ENCODE peak calls at places on chromosomes 11 and 22, in seven cellular contexts. U is kidney epithelial cell, J is adipocyte, B is cardiac muscle cell, X is spleen, P is astrocyte of the spinal cord, E is IMR-90. K is an unnamed sample.

GRCh38 chr11:110858556-110858921 is 146.3 kb upstream of the ARHGAP20 start:
- DNase-seq in U (no peak), B (no peak), E (no peak), J (peak), P (peak), X (no peak), K (peak)

GRCh38 chr11:44574620-44575287 is 9.3 kb downstream of the CD82 start:
- DNase-seq in J (peak), P (peak), E (peak), B (no peak), U (peak), X (peak), K (no peak)

GRCh38 chr22:42848941-42849340 is 8.1 kb downstream of the ARFGAP3 start:
- DNase-seq in X (no peak), E (no peak), J (no peak), U (no peak), P (no peak), B (no peak), K (no peak)

GRCh38 chr11:36469063-36469462 is 41.0 kb downstream of the TRAF6 start:
- DNase-seq in B (no peak), U (no peak), E (no peak), J (peak), X (no peak), P (peak), K (no peak)

GRCh38 chr22:22787151-22787550 is 100.5 kb upstream of the IGLL5 start:
- DNase-seq in E (no peak), X (no peak), J (no peak), P (no peak), B (no peak), U (no peak), K (no peak)

GRCh38 chr22:38503021-38503420 is 3.1 kb downstream of the DDX17 start:
- DNase-seq in U (no peak), X (no peak), P (no peak), B (no peak), E (no peak), J (no peak), K (no peak)

GRCh38 chr11:88139865-88140264 is 35.4 kb downstream of the RAB38 start:
- DNase-seq in U (no peak), B (no peak), P (no peak), X (no peak), E (no peak), J (no peak), K (no peak)

GRCh38 chr11:94519478-94520084 is 7.3 kb downstream of the C11orf97 start:
- DNase-seq in U (no peak), B (peak), E (peak), P (peak), X (no peak), J (peak), K (no peak)

GRCh38 chr11:65180877-65181568 is 705 bp upstream of the CAPN1 start:
- DNase-seq in X (peak), B (peak), J (peak), P (peak), U (no peak), E (peak), K (peak)

GRCh38 chr11:100459791-100460190 is 227.3 kb upstream of the ARHGAP42 start:
- DNase-seq in E (no peak), U (no peak), X (no peak), B (no peak), J (no peak), P (no peak), K (no peak)

GRCh38 chr11:36464720-36465119 is 45.4 kb downstream of the TRAF6 start:
- DNase-seq in B (no peak), X (no peak), P (no peak), U (no peak), E (no peak), J (no peak), K (no peak)

GRCh38 chr22:37295213-37295886 is 13.0 kb downstream of the CYTH4 start:
- DNase-seq in E (no peak), X (no peak), B (no peak), P (no peak), U (no peak), J (no peak), K (peak)

DNA sequence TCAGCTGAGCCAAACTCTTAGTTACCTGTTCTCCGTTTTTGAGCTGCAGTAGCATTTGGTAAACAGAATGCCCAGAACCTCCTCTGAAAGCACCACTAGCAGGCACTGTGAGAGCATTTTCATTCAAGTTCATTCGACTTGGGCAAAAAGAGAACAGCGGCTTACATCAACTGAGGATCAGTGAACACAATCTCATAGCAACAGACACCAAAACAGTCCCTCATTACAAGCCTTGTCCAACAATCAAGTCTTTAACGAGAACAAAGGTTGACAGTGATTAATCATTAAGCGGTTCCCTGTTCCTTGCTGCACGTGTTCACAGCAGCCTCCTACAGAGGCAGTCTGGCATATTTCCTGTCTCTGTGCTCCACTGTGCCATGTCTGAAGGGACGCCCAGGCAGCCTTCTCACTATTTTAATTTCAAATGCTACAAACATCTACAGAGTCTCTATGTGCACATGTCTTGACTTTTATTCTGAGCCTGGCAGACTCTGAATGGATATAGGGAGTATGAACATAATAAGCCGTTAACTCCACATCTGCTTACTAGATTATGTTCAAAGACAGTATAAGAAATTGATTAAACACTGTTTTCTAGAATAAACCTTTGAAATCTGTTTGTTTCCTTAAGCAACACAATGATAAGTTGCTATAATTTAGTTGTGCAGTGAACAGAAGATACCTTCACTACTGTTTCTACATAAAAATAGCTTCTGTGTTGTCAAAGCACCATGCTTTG is 88.3 kb upstream of the MTMR2 start:
- DNase-seq in X (peak), J (peak), B (peak), E (peak), U (peak), P (peak), K (no peak)
- H3K4me3 ChIP-seq in X (no peak), J (peak), B (no peak), E (no peak), U (no peak), P (no peak), K (no peak)

GRCh38 chr22:49718396-49718795 is 109.3 kb downstream of the BRD1 start:
- DNase-seq in E (no peak), X (no peak), J (no peak), P (no peak), U (no peak), B (no peak), K (no peak)

GRCh38 chr22:49717322-49717919 is 110.3 kb downstream of the BRD1 start:
- DNase-seq in P (no peak), U (no peak), X (no peak), E (no peak), J (no peak), B (no peak), K (no peak)

GRCh38 chr22:49716441-49716840 is 111.2 kb downstream of the BRD1 start:
- DNase-seq in E (no peak), B (no peak), U (no peak), P (no peak), X (peak), J (no peak), K (no peak)

GRCh38 chr22:49713003-49713402 is 114.7 kb downstream of the BRD1 start:
- DNase-seq in J (no peak), P (no peak), X (peak), U (no peak), E (no peak), B (no peak), K (no peak)

DNA sequence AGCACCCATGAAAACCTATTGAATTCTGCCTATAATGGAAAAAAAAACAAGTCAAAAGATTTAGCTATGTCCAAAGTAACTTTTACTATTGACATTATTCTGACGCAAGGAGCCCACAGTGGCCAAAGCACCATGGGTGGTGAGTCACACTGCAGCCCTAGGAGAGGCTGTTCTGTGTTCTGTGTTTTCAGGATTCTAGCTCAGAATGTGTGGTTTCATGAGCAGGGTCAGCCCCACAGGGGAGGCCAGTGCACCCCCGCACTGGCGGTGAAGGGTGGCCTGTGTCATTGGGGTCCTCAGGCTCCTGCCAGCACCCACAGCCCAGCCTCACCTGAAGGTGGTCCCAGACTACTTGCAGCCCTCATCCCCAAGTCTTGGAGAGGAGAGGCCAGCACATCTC is 112.2 kb downstream of the BRD1 start:
- DNase-seq in X (no peak), E (no peak), J (no peak), B (no peak), P (no peak), U (no peak), K (no peak)
- H3K4me3 ChIP-seq in X (no peak), E (no peak), J (no peak), B (no peak), P (no peak), U (no peak), K (no peak)

DNA sequence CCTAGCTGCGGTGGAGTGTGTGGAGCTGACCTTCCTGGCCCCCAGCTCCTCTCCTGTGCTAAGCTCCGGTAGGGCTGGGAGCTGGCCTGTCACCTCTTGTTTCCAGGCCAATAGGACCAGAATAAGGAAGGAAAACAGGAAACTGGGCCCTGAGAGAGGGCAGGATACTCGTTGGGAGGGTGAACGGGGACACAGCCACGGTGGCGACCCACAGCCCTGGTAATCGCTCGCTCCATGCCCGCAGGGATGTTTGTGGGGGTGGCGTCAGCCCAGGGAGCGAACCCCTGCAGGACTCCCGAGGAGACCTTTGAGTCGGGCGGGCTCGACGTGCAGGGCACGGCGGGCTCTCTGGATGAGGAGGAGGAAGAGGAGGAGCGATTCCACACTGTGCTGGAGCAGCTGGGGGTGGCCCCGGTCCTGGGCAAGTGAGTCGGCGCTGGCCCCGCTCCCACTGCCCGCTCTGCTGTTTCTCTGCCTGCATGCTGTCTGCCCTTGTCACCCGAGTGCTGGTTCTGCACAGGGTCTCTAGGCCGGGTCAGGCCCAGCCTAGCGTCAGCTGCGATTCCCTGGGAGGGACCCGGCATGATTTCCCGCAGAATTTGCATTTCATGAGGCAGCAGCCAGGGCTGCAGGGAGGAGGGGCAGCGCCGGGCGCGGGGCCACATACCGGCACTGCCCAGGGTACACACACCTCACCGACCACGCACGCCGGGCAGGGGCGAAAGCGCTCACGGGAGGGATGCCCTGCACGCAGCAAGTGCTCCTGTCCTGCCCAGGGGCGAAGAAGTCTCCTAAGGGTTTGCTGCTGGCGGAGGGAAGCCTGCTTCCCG is 1.6 kb downstream of the CRACR2B start:
- DNase-seq in P (no peak), B (no peak), E (no peak), X (peak), U (no peak), J (no peak), K (no peak)
- H3K4me3 ChIP-seq in P (peak), B (peak), E (no peak), X (peak), U (peak), J (peak), K (peak)

GRCh38 chr11:128516886-128517285 is 70.5 kb downstream of the ETS1 start:
- DNase-seq in P (peak), J (peak), U (no peak), E (no peak), B (no peak), X (no peak), K (no peak)

GRCh38 chr11:128516467-128516778 is 70.9 kb downstream of the ETS1 start:
- DNase-seq in E (no peak), X (no peak), P (no peak), J (no peak), U (no peak), B (no peak), K (no peak)

GRCh38 chr11:128519353-128519752 is 68.0 kb downstream of the ETS1 start:
- DNase-seq in E (no peak), P (no peak), X (no peak), B (no peak), U (no peak), J (peak), K (no peak)

GRCh38 chr11:128518493-128519207 is 68.7 kb downstream of the ETS1 start:
- DNase-seq in P (peak), X (no peak), U (no peak), E (no peak), B (no peak), J (peak), K (peak)

DNA sequence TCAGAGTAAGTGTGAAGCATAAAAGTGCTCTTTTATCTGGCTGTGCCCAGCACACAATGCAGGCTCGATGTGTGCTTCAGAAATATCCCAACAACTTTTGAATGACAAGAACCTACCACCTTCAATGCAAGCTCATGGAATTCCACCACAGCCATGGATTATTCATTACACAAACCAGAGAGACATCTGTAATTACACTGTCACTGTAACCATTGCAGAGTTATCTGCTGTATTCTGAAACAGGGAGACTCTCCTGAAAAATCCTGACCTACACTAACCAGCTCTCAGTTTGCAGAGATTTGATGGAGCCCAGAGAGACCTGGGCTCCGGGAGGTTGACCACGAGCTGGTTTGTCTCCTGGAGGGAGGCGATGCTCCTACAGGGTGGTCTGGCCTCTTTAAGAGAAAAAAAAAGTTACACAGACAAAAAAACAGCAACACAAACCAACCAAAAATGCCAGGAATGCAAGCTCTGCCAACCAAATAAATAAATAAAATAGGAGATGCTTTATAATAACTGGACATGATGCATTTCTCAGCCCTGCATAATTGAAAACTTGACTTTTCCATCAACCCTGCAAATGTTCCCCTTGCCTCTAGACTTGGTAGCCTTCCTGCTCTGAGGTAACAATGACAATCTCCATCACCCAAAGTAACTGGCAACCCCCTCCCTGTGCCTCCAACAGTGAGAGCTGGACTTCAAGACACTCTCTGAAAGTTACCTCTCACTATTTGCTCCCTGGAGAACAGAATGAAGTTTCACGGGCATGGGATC is 69.7 kb downstream of the ETS1 start:
- DNase-seq in U (no peak), P (peak), B (no peak), E (no peak), J (peak), X (no peak), K (no peak)
- H3K4me3 ChIP-seq in U (no peak), P (peak), B (no peak), E (peak), J (peak), X (peak), K (peak)

GRCh38 chr11:113314389-113315301 is at the start of gene TTC12:
- DNase-seq in J (peak), B (peak), P (peak), X (peak), U (peak), E (peak), K (peak)
- H3K4me3 ChIP-seq in J (peak), B (peak), P (peak), X (peak), U (peak), E (peak), K (peak)

K was measured in right cardiac atrium.